ENCODE peak calls at places on chromosomes 12 and 14, in ten cellular contexts. H is activated naive CD4-positive, alpha-beta T cell treated with Interleukin-2 at 50 U/mL for 16 hours; Q is aorta; J is amniotic stem cell; V is left ventricle myocardium inferior; Z is left cardiac atrium; N is NCI-H1436; D is tibial artery; S is T-helper 17 cell; L is endothelial cell. C is an unnamed sample.

GRCh38 chr12:32155911-32156585 is 49.4 kb downstream of the BICD1 start:
- DNase-seq in Z (no peak), V (no peak), J (no peak), L (no peak), Q (no peak), H (no peak), S (no peak), D (no peak), N (peak; percentile 14), C (no peak)

GRCh38 chr12:71662861-71663560 is 637 bp downstream of the ZFC3H1 start:
- DNase-seq in D (peak; percentile 47), Q (peak; percentile 79), S (peak; percentile 57), H (peak; percentile 78), N (no peak), Z (peak; percentile 74), L (peak; percentile 52), J (peak; percentile 54), V (peak; percentile 49), C (peak; percentile 68)

GRCh38 chr14:99273025-99273723 is 1.2 kb upstream of the BCL11B start:
- DNase-seq in S (no peak), N (peak; percentile 29), V (no peak), H (peak; percentile 55), D (no peak), L (peak; percentile 50), J (no peak), Z (no peak), Q (no peak), C (peak; percentile 11)

GRCh38 chr14:106737025-106737424 is 1210.6 kb downstream of the TMEM121 start:
- DNase-seq in Q (no peak), J (no peak), H (no peak), S (peak; percentile 46), Z (no peak), D (no peak), N (no peak), V (no peak), L (no peak), C (no peak)

GRCh38 chr12:69534389-69534822 is 50.9 kb upstream of the CCT2 start:
- DNase-seq in N (no peak), V (no peak), L (peak; percentile 20), Z (peak; percentile 43), H (peak; percentile 29), D (peak; percentile 71), J (peak; percentile 94), S (no peak), Q (peak; percentile 82), C (peak; percentile 98)

GRCh38 chr12:46608431-46609280 is 217.1 kb downstream of the SLC38A4 start:
- DNase-seq in H (no peak), S (no peak), J (no peak), D (no peak), L (no peak), V (no peak), Z (no peak), Q (no peak), N (no peak), C (peak; percentile 47)

GRCh38 chr12:19654630-19655384 is 215.5 kb downstream of the AEBP2 start:
- DNase-seq in H (no peak), V (no peak), Q (no peak), L (no peak), J (no peak), S (no peak), D (no peak), N (no peak), Z (no peak), C (peak; percentile 65)

GRCh38 chr12:99600388-99600787 is 47.2 kb upstream of the GARIN6 start:
- DNase-seq in J (no peak), L (no peak), S (no peak), H (no peak), Q (no peak), N (no peak), V (no peak), Z (no peak), D (no peak), C (no peak)

GRCh38 chr14:38755036-38755435 is 348.0 kb downstream of the SEC23A start:
- DNase-seq in J (no peak), D (no peak), L (no peak), N (no peak), V (no peak), H (no peak), S (no peak), Q (no peak), Z (no peak), C (peak; percentile 11)

GRCh38 chr12:26451763-26452162 is 256.4 kb downstream of the SSPN start:
- DNase-seq in D (no peak), J (no peak), Q (no peak), Z (no peak), H (no peak), N (no peak), S (no peak), V (no peak), L (no peak), C (no peak)

GRCh38 chr12:76863005-76863670 is 15.7 kb downstream of the CSRP2 start:
- DNase-seq in N (no peak), Q (no peak), H (no peak), S (no peak), V (no peak), L (no peak), Z (no peak), J (peak; percentile 40), D (no peak), C (peak; percentile 88)

GRCh38 chr14:73741386-73741875 is 27.2 kb upstream of the PNMA1 start:
- DNase-seq in D (peak; percentile 74), Q (peak; percentile 86), H (peak; percentile 75), Z (peak; percentile 85), N (no peak), V (peak; percentile 79), L (peak; percentile 80), J (no peak), S (no peak), C (peak; percentile 91)